ENCODE peak calls at places on chromosomes 1 and 21, in ten cellular contexts. H, N, L, F, V, Y, A, D, S and G are unnamed samples.

GRCh38 chr1:205480349-205481278 is 23.9 kb upstream of the CDK18 start:
- DNase-seq in Y (no peak), F (no peak), D (peak), N (no peak), L (no peak), A (no peak), S (no peak), V (no peak), H (peak), G (peak)

GRCh38 chr1:211625040-211625439 is 46.1 kb upstream of the SLC30A1 start:
- DNase-seq in A (no peak), S (peak), F (peak), D (peak), H (peak), V (no peak), L (no peak), N (no peak), Y (peak), G (peak)

GRCh38 chr1:235918032-235918431 is 51.3 kb upstream of the LYST start:
- DNase-seq in V (no peak), N (no peak), A (no peak), F (no peak), D (no peak), Y (no peak), S (no peak), H (no peak), L (no peak), G (no peak)

GRCh38 chr1:15038232-15039016 is 115.1 kb upstream of the TMEM51 start:
- DNase-seq in V (no peak), A (no peak), F (no peak), S (no peak), Y (no peak), L (no peak), D (peak), N (no peak), H (peak), G (peak)

GRCh38 chr1:52192024-52192423 is 50.1 kb downstream of the ZFYVE9 start:
- DNase-seq in F (no peak), Y (no peak), N (no peak), H (no peak), A (no peak), S (no peak), D (no peak), L (no peak), V (no peak), G (no peak)

GRCh38 chr1:198890531-198890930 is 251.7 kb downstream of the PTPRC start:
- DNase-seq in F (no peak), N (no peak), V (no peak), Y (no peak), D (no peak), S (peak), L (no peak), A (no peak), H (no peak), G (no peak)

GRCh38 chr1:24900985-24901781 is 28.9 kb downstream of the RUNX3 start:
- DNase-seq in A (no peak), S (no peak), L (peak), V (no peak), N (no peak), Y (no peak), F (no peak), D (peak), H (no peak), G (peak)

GRCh38 chr1:927234-927633 is 3.5 kb downstream of the SAMD11 start:
- DNase-seq in D (no peak), L (no peak), A (no peak), S (no peak), H (no peak), F (no peak), N (no peak), V (no peak), Y (no peak), G (no peak)

GRCh38 chr1:241482761-241483250 is 36.7 kb downstream of the FH start:
- DNase-seq in A (no peak), N (no peak), Y (no peak), V (no peak), F (peak), D (no peak), L (no peak), H (no peak), S (peak), G (no peak)

GRCh38 chr1:102872097-102872496 is 236.2 kb downstream of the COL11A1 start:
- DNase-seq in N (no peak), D (no peak), S (no peak), A (no peak), H (no peak), Y (no peak), F (no peak), V (no peak), L (no peak), G (no peak)

GRCh38 chr1:182196897-182197546 is 135.5 kb upstream of the ZNF648 start:
- DNase-seq in H (no peak), F (no peak), Y (no peak), N (peak), A (no peak), L (peak), D (no peak), S (no peak), V (peak), G (no peak)

GRCh38 chr1:182192215-182192614 is 130.7 kb upstream of the ZNF648 start:
- DNase-seq in F (no peak), Y (no peak), N (no peak), L (no peak), H (no peak), S (no peak), D (peak), V (no peak), A (no peak), G (no peak)

GRCh38 chr1:182191716-182192115 is 130.2 kb upstream of the ZNF648 start:
- DNase-seq in L (no peak), H (no peak), N (no peak), V (no peak), S (no peak), Y (no peak), F (no peak), A (no peak), D (no peak), G (no peak)

GRCh38 chr1:182195733-182196132 is 134.2 kb upstream of the ZNF648 start:
- DNase-seq in F (no peak), H (no peak), V (no peak), L (no peak), Y (no peak), N (no peak), S (no peak), D (no peak), A (no peak), G (no peak)

GRCh38 chr1:182193908-182194550 is 132.5 kb upstream of the ZNF648 start:
- DNase-seq in V (no peak), F (no peak), L (no peak), H (no peak), D (peak), S (peak), Y (no peak), A (no peak), N (no peak), G (no peak)
- TF ChIP-seq CTCF in V (no peak), F (no peak), L (no peak), H (no peak), D (no peak), S (no peak), Y (no peak), A (no peak), N (no peak), G (no peak)

GRCh38 chr1:65001238-65001792 is 35.0 kb upstream of the JAK1 start:
- DNase-seq in F (no peak), A (no peak), N (peak), S (peak), H (no peak), L (peak), Y (peak), V (peak), D (peak), G (peak)
- TF ChIP-seq CTCF in F (no peak), A (no peak), N (no peak), S (peak), H (no peak), L (no peak), Y (no peak), V (no peak), D (no peak), G (no peak)

DNA sequence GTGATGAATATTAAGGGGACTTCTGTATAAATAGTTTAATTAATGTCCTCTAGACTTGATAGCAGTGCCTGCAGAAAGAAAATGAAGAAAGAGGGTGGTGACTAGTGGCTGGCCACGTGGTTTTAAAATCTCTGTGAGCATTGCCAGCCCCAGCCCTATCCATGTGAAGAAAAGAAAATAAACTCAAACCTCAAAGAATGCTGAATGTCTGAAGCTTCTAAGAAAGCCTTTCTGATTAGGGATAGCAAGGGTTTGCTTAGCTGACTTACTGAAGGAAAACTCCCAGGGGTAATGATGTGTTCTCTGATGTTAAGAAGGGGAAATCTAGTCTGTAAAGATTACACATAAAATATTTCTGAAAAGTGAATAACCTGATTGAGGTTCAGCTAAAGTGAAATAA is 31.8 kb downstream of the ADGRL2 start:
- DNase-seq in F (no peak), H (no peak), A (no peak), D (no peak), N (no peak), V (no peak), Y (no peak), S (peak), L (no peak), G (no peak)
- TF ChIP-seq CTCF in F (no peak), H (no peak), A (no peak), D (no peak), N (no peak), V (no peak), Y (no peak), S (no peak), L (no peak), G (no peak)

GRCh38 chr21:44463716-44464115 is 8.4 kb downstream of the LRRC3 start:
- DNase-seq in A (no peak), N (peak), V (no peak), D (no peak), Y (peak), F (no peak), L (peak), H (no peak), S (no peak), G (no peak)

GRCh38 chr21:44462834-44463200 is 7.5 kb downstream of the LRRC3 start:
- DNase-seq in L (no peak), N (no peak), S (no peak), H (no peak), V (no peak), A (no peak), D (no peak), F (no peak), Y (no peak), G (no peak)

GRCh38 chr21:44466351-44466954 is 11.1 kb downstream of the LRRC3 start:
- DNase-seq in S (no peak), N (no peak), A (no peak), D (no peak), V (no peak), H (no peak), F (no peak), Y (no peak), L (no peak), G (no peak)

GRCh38 chr21:44462090-44462833 is 7.0 kb downstream of the LRRC3 start:
- DNase-seq in A (no peak), V (no peak), N (no peak), D (no peak), L (no peak), H (no peak), S (no peak), F (no peak), Y (no peak), G (no peak)

GRCh38 chr21:44464351-44464750 is 9.0 kb downstream of the LRRC3 start:
- DNase-seq in D (no peak), S (no peak), H (no peak), F (no peak), A (no peak), N (no peak), V (no peak), Y (no peak), L (no peak), G (no peak)
- TF ChIP-seq CTCF in D (no peak), S (no peak), H (no peak), F (no peak), A (no peak), N (no peak), V (no peak), Y (no peak), L (no peak), G (no peak)

DNA sequence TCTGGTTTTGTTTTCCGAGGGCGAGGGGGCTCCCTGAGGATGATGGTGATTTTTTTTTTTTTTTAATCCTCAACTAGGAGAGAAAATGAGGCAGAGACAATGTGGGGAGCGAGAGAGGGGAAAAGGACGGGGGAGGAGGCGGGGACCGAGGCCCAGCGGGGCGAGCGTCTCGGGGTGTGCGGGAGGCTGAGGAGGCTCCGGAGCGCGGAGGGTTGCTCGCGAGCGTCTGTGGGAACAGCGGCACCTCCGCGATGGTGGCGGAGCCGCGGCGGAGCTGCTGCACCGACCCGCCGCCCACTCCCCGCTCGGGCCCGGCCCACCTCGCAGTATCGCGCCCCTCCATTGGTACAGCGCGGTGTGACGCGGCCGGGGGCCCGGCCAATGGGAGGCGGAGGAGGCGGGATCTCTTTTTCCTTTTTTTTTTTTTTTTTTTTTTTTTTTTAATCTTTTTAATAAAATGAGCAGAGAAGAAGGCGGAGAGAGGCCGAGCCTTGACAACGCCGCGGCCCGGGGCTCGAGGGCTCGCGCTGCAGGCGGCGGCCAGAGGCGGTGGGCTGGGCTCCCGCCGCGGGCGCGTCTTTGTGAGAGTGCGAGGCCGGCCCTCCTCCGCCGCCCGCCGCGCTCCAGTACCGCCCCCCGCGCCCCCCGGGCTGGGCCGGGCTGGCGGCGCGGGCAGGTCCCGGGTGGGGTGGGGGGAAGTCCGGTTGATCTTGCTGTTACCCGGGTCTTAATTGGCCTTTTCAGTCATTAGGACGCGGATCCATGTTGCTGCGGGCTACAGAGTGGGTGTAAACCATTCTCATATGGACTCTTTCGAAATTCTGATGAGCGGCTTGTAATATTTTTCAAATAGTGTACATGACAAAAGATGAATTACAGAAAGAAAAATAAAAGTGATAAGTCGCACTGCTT is at the start of gene RERE:
- DNase-seq in H (peak), N (peak), F (peak), V (peak), L (peak), D (peak), Y (peak), A (peak), S (peak), G (peak)
- TF ChIP-seq CTCF in H (peak), N (no peak), F (no peak), V (no peak), L (peak), D (no peak), Y (no peak), A (no peak), S (no peak), G (no peak)

DNA sequence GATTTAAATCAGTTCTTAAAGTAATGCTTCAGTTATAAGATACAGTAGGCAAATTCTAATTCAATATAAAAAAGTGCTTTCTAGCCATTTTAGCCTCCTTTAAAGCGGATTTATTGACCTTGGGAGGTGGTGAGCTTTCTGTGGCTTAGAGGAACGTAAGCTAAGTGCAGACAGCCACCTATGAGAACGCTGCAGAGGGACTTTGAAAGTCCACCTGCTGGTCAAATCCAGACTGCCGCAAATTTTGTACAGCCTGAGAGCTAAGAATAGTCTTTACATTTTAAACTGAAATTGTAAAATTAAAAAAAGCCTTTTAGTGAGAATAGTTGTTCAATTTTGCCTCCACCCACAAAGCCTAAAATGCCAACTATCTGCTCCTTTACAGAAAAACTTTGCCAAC is 67.0 kb upstream of the SSX2IP start:
- DNase-seq in D (no peak), A (no peak), V (no peak), Y (no peak), N (no peak), F (no peak), S (no peak), H (no peak), L (no peak), G (no peak)
- TF ChIP-seq CTCF in D (no peak), A (peak), V (no peak), Y (no peak), N (no peak), F (no peak), S (peak), H (peak), L (no peak), G (no peak)

GRCh38 chr1:28195780-28196179 is 19.3 kb upstream of the PTAFR start:
- DNase-seq in A (no peak), F (no peak), S (no peak), Y (no peak), D (no peak), N (no peak), L (no peak), H (no peak), V (no peak), G (no peak)

GRCh38 chr1:28196330-28196729 is 19.8 kb upstream of the PTAFR start:
- DNase-seq in H (no peak), A (no peak), D (no peak), L (no peak), V (no peak), N (no peak), F (no peak), Y (no peak), S (no peak), G (no peak)

GRCh38 chr1:28190996-28191645 is 14.6 kb upstream of the PTAFR start:
- DNase-seq in L (no peak), V (peak), F (no peak), D (no peak), S (no peak), A (no peak), N (no peak), H (no peak), Y (no peak), G (no peak)

GRCh38 chr1:28194326-28195035 is 18.0 kb upstream of the PTAFR start:
- DNase-seq in D (no peak), F (no peak), N (no peak), S (no peak), H (no peak), A (no peak), L (no peak), Y (no peak), V (no peak), G (no peak)

DNA sequence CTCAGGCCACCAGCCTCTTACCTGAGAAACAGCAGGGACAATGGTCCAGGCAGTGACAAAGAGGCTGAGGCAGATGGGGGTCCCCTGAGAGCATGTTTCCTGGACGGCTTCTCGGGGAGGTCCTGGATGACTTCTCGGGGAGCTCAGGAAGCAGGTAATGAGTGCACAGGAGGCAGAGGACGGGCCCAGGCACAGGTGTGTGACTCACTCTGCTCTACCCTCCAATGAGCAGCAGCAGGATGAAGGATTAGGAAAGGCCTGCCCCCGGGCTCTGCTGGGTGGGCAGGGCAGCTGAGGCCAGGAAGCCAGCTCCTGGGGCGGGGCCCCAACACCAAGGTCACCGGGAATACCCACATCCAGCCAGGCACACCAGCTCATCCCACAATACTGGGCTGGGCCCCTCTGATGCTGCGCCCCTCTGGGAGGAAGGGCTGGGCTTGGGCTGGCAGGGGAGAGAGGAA is 17.2 kb upstream of the PTAFR start:
- DNase-seq in Y (no peak), F (peak), L (no peak), D (no peak), V (no peak), H (no peak), S (no peak), N (no peak), A (no peak), G (no peak)
- TF ChIP-seq CTCF in Y (no peak), F (no peak), L (no peak), D (no peak), V (no peak), H (no peak), S (no peak), N (no peak), A (no peak), G (no peak)